ENCODE peak calls at places on chromosomes 3 and 15, in nine cellular contexts. One of them, this sample, is unnamed.

GRCh38 chr3:145849115-145849514 is 311.9 kb downstream of the PLOD2 start:
- DNase-seq in heart left ventricle: no peak
- DNase-seq in NCI-H2081: no peak
- DNase-seq in NCI-H510A treated with DMSO at 0.1 percent for 48 hours: no peak
- DNase-seq in NCI-H2227 treated with DMSO at 0.1 percent for 48 hours: no peak
- DNase-seq in Jurkat, Clone E6-1: no peak
- DNase-seq in IMR-90: no peak
- DNase-seq in GM23248: no peak
- DNase-seq in hepatic stellate cell: no peak
- DNase-seq in this sample: no peak

GRCh38 chr3:45055411-45056143 is 29.5 kb downstream of the CLEC3B start:
- DNase-seq in GM23248: peak
- DNase-seq in NCI-H510A treated with DMSO at 0.1 percent for 48 hours: no peak
- DNase-seq in heart left ventricle: no peak
- DNase-seq in Jurkat, Clone E6-1: peak
- DNase-seq in NCI-H2081: no peak
- DNase-seq in hepatic stellate cell: no peak
- DNase-seq in NCI-H2227 treated with DMSO at 0.1 percent for 48 hours: no peak
- DNase-seq in IMR-90: peak
- DNase-seq in this sample: peak

GRCh38 chr15:74726774-74727164 is 1.4 kb upstream of the CYP1A1 start:
- DNase-seq in NCI-H2081: no peak
- DNase-seq in hepatic stellate cell: no peak
- DNase-seq in NCI-H2227 treated with DMSO at 0.1 percent for 48 hours: no peak
- DNase-seq in GM23248: no peak
- DNase-seq in NCI-H510A treated with DMSO at 0.1 percent for 48 hours: no peak
- DNase-seq in Jurkat, Clone E6-1: no peak
- DNase-seq in IMR-90: no peak
- DNase-seq in heart left ventricle: no peak
- DNase-seq in this sample: no peak

GRCh38 chr3:77370413-77370812 is 330.5 kb downstream of the ROBO2 start:
- DNase-seq in Jurkat, Clone E6-1: no peak
- DNase-seq in hepatic stellate cell: no peak
- DNase-seq in NCI-H510A treated with DMSO at 0.1 percent for 48 hours: no peak
- DNase-seq in GM23248: peak
- DNase-seq in heart left ventricle: no peak
- DNase-seq in NCI-H2081: no peak
- DNase-seq in NCI-H2227 treated with DMSO at 0.1 percent for 48 hours: no peak
- DNase-seq in IMR-90: peak
- DNase-seq in this sample: no peak

GRCh38 chr3:71710906-71711494 is 14.2 kb downstream of the EIF4E3 start:
- DNase-seq in NCI-H510A treated with DMSO at 0.1 percent for 48 hours: peak
- DNase-seq in NCI-H2081: peak
- DNase-seq in heart left ventricle: no peak
- DNase-seq in Jurkat, Clone E6-1: peak
- DNase-seq in NCI-H2227 treated with DMSO at 0.1 percent for 48 hours: no peak
- DNase-seq in hepatic stellate cell: peak
- DNase-seq in IMR-90: peak
- DNase-seq in GM23248: peak
- DNase-seq in this sample: peak

GRCh38 chr3:141414800-141415462 is 46.6 kb downstream of the ZBTB38 start:
- DNase-seq in Jurkat, Clone E6-1: no peak
- DNase-seq in NCI-H2227 treated with DMSO at 0.1 percent for 48 hours: no peak
- DNase-seq in GM23248: peak
- DNase-seq in NCI-H510A treated with DMSO at 0.1 percent for 48 hours: no peak
- DNase-seq in hepatic stellate cell: no peak
- DNase-seq in heart left ventricle: no peak
- DNase-seq in NCI-H2081: no peak
- DNase-seq in IMR-90: peak
- DNase-seq in this sample: no peak

GRCh38 chr15:28881170-28881569 is 4.6 kb upstream of the APBA2 start:
- DNase-seq in GM23248: no peak
- DNase-seq in hepatic stellate cell: peak
- DNase-seq in heart left ventricle: no peak
- DNase-seq in NCI-H2227 treated with DMSO at 0.1 percent for 48 hours: no peak
- DNase-seq in Jurkat, Clone E6-1: no peak
- DNase-seq in NCI-H2081: no peak
- DNase-seq in IMR-90: peak
- DNase-seq in NCI-H510A treated with DMSO at 0.1 percent for 48 hours: no peak
- DNase-seq in this sample: no peak

GRCh38 chr3:82259994-82260393 is 498.5 kb upstream of the GBE1 start:
- DNase-seq in NCI-H510A treated with DMSO at 0.1 percent for 48 hours: no peak
- DNase-seq in Jurkat, Clone E6-1: no peak
- DNase-seq in hepatic stellate cell: no peak
- DNase-seq in IMR-90: no peak
- DNase-seq in NCI-H2081: no peak
- DNase-seq in NCI-H2227 treated with DMSO at 0.1 percent for 48 hours: no peak
- DNase-seq in GM23248: no peak
- DNase-seq in heart left ventricle: no peak
- DNase-seq in this sample: no peak

GRCh38 chr3:10286596-10287295 is 6.0 kb downstream of the GHRL start:
- DNase-seq in Jurkat, Clone E6-1: peak
- DNase-seq in NCI-H2081: peak
- DNase-seq in hepatic stellate cell: peak
- DNase-seq in IMR-90: peak
- DNase-seq in NCI-H2227 treated with DMSO at 0.1 percent for 48 hours: no peak
- DNase-seq in NCI-H510A treated with DMSO at 0.1 percent for 48 hours: no peak
- DNase-seq in heart left ventricle: no peak
- DNase-seq in GM23248: peak
- DNase-seq in this sample: peak

GRCh38 chr3:155853214-155854146 is 747 bp downstream of the SLC33A1 start:
- DNase-seq in heart left ventricle: no peak
- DNase-seq in NCI-H2081: peak
- DNase-seq in Jurkat, Clone E6-1: no peak
- DNase-seq in NCI-H510A treated with DMSO at 0.1 percent for 48 hours: no peak
- DNase-seq in GM23248: peak
- DNase-seq in IMR-90: peak
- DNase-seq in NCI-H2227 treated with DMSO at 0.1 percent for 48 hours: no peak
- DNase-seq in hepatic stellate cell: no peak
- DNase-seq in this sample: peak

GRCh38 chr3:139491966-139492365 is 15.7 kb upstream of the RBP2 start:
- DNase-seq in hepatic stellate cell: no peak
- DNase-seq in NCI-H2227 treated with DMSO at 0.1 percent for 48 hours: no peak
- DNase-seq in NCI-H510A treated with DMSO at 0.1 percent for 48 hours: peak
- DNase-seq in GM23248: no peak
- DNase-seq in heart left ventricle: no peak
- DNase-seq in IMR-90: no peak
- DNase-seq in Jurkat, Clone E6-1: no peak
- DNase-seq in NCI-H2081: no peak
- DNase-seq in this sample: no peak

GRCh38 chr3:79521221-79521848 is 246.5 kb downstream of the ROBO1 start:
- DNase-seq in hepatic stellate cell: no peak
- DNase-seq in IMR-90: peak
- DNase-seq in NCI-H2227 treated with DMSO at 0.1 percent for 48 hours: peak
- DNase-seq in Jurkat, Clone E6-1: peak
- DNase-seq in heart left ventricle: no peak
- DNase-seq in NCI-H2081: peak
- DNase-seq in NCI-H510A treated with DMSO at 0.1 percent for 48 hours: peak
- DNase-seq in GM23248: peak
- DNase-seq in this sample: peak

GRCh38 chr3:79361748-79362378 is 405.9 kb downstream of the ROBO1 start:
- DNase-seq in NCI-H2081: peak
- DNase-seq in Jurkat, Clone E6-1: peak
- DNase-seq in NCI-H510A treated with DMSO at 0.1 percent for 48 hours: peak
- DNase-seq in NCI-H2227 treated with DMSO at 0.1 percent for 48 hours: peak
- DNase-seq in hepatic stellate cell: no peak
- DNase-seq in heart left ventricle: no peak
- DNase-seq in GM23248: peak
- DNase-seq in IMR-90: peak
- DNase-seq in this sample: peak

This sample was measured in iPS-NIHi11.